ENCODE peak calls at places on chromosomes 6 and 20, in nine cellular contexts. One of them, this sample, is unnamed.

GRCh38 chr20:34571753-34572152 is 13.2 kb downstream of the MAP1LC3A start:
- DNase-seq in GM10248: no peak
- DNase-seq in GM23338: peak; percentile 29
- DNase-seq in A549: no peak
- DNase-seq in fibroblast of mammary gland: no peak
- DNase-seq in WTC11: no peak
- DNase-seq in adrenal gland: no peak
- DNase-seq in body of pancreas: no peak
- DNase-seq in kidney: peak; percentile 32
- DNase-seq in this sample: no peak

GRCh38 chr6:149210376-149210775 is 107.1 kb upstream of the TAB2 start:
- DNase-seq in GM10248: no peak
- DNase-seq in GM23338: no peak
- DNase-seq in A549: no peak
- DNase-seq in fibroblast of mammary gland: peak; percentile 68
- DNase-seq in WTC11: no peak
- DNase-seq in adrenal gland: no peak
- DNase-seq in body of pancreas: no peak
- DNase-seq in kidney: no peak
- DNase-seq in this sample: no peak

GRCh38 chr6:53805016-53805415 is 10.2 kb downstream of the LRRC1 start:
- DNase-seq in GM10248: no peak
- DNase-seq in GM23338: no peak
- DNase-seq in A549: no peak
- DNase-seq in fibroblast of mammary gland: no peak
- DNase-seq in WTC11: no peak
- DNase-seq in adrenal gland: no peak
- DNase-seq in body of pancreas: no peak
- DNase-seq in kidney: no peak
- DNase-seq in this sample: no peak

GRCh38 chr20:47315339-47315662 is 41.2 kb downstream of the ZMYND8 start:
- DNase-seq in GM10248: no peak
- DNase-seq in GM23338: peak; percentile 62
- DNase-seq in A549: no peak
- DNase-seq in fibroblast of mammary gland: peak; percentile 87
- DNase-seq in WTC11: no peak
- DNase-seq in adrenal gland: no peak
- DNase-seq in body of pancreas: no peak
- DNase-seq in kidney: no peak
- DNase-seq in this sample: peak; percentile 5

GRCh38 chr6:103335412-103335811 is 1524.3 kb downstream of the HACE1 start:
- DNase-seq in GM10248: no peak
- DNase-seq in GM23338: peak; percentile 10
- DNase-seq in A549: no peak
- DNase-seq in fibroblast of mammary gland: no peak
- DNase-seq in WTC11: no peak
- DNase-seq in adrenal gland: no peak
- DNase-seq in body of pancreas: no peak
- DNase-seq in kidney: peak; percentile 22
- DNase-seq in this sample: no peak

GRCh38 chr6:15754035-15754705 is 91.3 kb upstream of the DTNBP1 start:
- DNase-seq in GM10248: no peak
- DNase-seq in GM23338: peak; percentile 59
- DNase-seq in A549: no peak
- DNase-seq in fibroblast of mammary gland: peak; percentile 78
- DNase-seq in WTC11: no peak
- DNase-seq in adrenal gland: no peak
- DNase-seq in body of pancreas: no peak
- DNase-seq in kidney: no peak
- DNase-seq in this sample: no peak

GRCh38 chr20:56773731-56774130 is 144.6 kb downstream of the TFAP2C start:
- DNase-seq in GM10248: no peak
- DNase-seq in GM23338: no peak
- DNase-seq in A549: no peak
- DNase-seq in fibroblast of mammary gland: no peak
- DNase-seq in WTC11: no peak
- DNase-seq in adrenal gland: no peak
- DNase-seq in body of pancreas: no peak
- DNase-seq in kidney: no peak
- DNase-seq in this sample: no peak

GRCh38 chr6:7805828-7806227 is 79.9 kb downstream of the BMP6 start:
- DNase-seq in GM10248: no peak
- DNase-seq in GM23338: no peak
- DNase-seq in A549: no peak
- DNase-seq in fibroblast of mammary gland: no peak
- DNase-seq in WTC11: no peak
- DNase-seq in adrenal gland: no peak
- DNase-seq in body of pancreas: no peak
- DNase-seq in kidney: no peak
- DNase-seq in this sample: no peak

GRCh38 chr6:81981812-81982211 is 229.3 kb upstream of the TENT5A start:
- DNase-seq in GM10248: no peak
- DNase-seq in GM23338: no peak
- DNase-seq in A549: no peak
- DNase-seq in fibroblast of mammary gland: peak; percentile 69
- DNase-seq in WTC11: no peak
- DNase-seq in adrenal gland: no peak
- DNase-seq in body of pancreas: no peak
- DNase-seq in kidney: no peak
- DNase-seq in this sample: no peak

GRCh38 chr6:112511441-112511840 is 164.3 kb downstream of the RFPL4B start:
- DNase-seq in GM10248: no peak
- DNase-seq in GM23338: no peak
- DNase-seq in A549: no peak
- DNase-seq in fibroblast of mammary gland: no peak
- DNase-seq in WTC11: no peak
- DNase-seq in adrenal gland: no peak
- DNase-seq in body of pancreas: no peak
- DNase-seq in kidney: no peak
- DNase-seq in this sample: no peak

GRCh38 chr6:108027594-108027993 is 46.9 kb downstream of the OSTM1 start:
- DNase-seq in GM10248: no peak
- DNase-seq in GM23338: peak; percentile 6
- DNase-seq in A549: no peak
- DNase-seq in fibroblast of mammary gland: peak; percentile 14
- DNase-seq in WTC11: no peak
- DNase-seq in adrenal gland: no peak
- DNase-seq in body of pancreas: peak; percentile 53
- DNase-seq in kidney: peak; percentile 70
- DNase-seq in this sample: no peak

GRCh38 chr6:75167426-75167825 is 38.4 kb downstream of the COL12A1 start:
- DNase-seq in GM10248: no peak
- DNase-seq in GM23338: no peak
- DNase-seq in A549: no peak
- DNase-seq in fibroblast of mammary gland: no peak
- DNase-seq in WTC11: no peak
- DNase-seq in adrenal gland: no peak
- DNase-seq in body of pancreas: no peak
- DNase-seq in kidney: no peak
- DNase-seq in this sample: no peak

GRCh38 chr6:35091353-35092083 is 49.6 kb downstream of the TCP11 start:
- DNase-seq in GM10248: no peak
- DNase-seq in GM23338: no peak
- DNase-seq in A549: no peak
- DNase-seq in fibroblast of mammary gland: peak; percentile 60
- DNase-seq in WTC11: no peak
- DNase-seq in adrenal gland: no peak
- DNase-seq in body of pancreas: no peak
- DNase-seq in kidney: no peak
- DNase-seq in this sample: no peak

GRCh38 chr6:32192608-32193039 is at the start of gene GPSM3:
- DNase-seq in GM10248: no peak
- DNase-seq in GM23338: peak; percentile 85
- DNase-seq in A549: no peak
- DNase-seq in fibroblast of mammary gland: no peak
- DNase-seq in WTC11: peak; percentile 46
- DNase-seq in adrenal gland: peak; percentile 50
- DNase-seq in body of pancreas: peak; percentile 50
- DNase-seq in kidney: peak; percentile 87
- DNase-seq in this sample: no peak

GRCh38 chr6:41705996-41706835 is 29.2 kb downstream of the TFEB start:
- DNase-seq in GM10248: peak; percentile 92
- DNase-seq in GM23338: peak; percentile 84
- DNase-seq in A549: peak; percentile 78
- DNase-seq in fibroblast of mammary gland: peak; percentile 64
- DNase-seq in WTC11: peak; percentile 81
- DNase-seq in adrenal gland: peak; percentile 93
- DNase-seq in body of pancreas: peak; percentile 74
- DNase-seq in kidney: peak; percentile 92
- DNase-seq in this sample: peak; percentile 66

GRCh38 chr6:80163754-80164187 is 57.3 kb downstream of the BCKDHB start:
- DNase-seq in GM10248: peak; percentile 17
- DNase-seq in GM23338: peak; percentile 34
- DNase-seq in A549: peak; percentile 4
- DNase-seq in fibroblast of mammary gland: peak; percentile 87
- DNase-seq in WTC11: no peak
- DNase-seq in adrenal gland: no peak
- DNase-seq in body of pancreas: no peak
- DNase-seq in kidney: no peak
- DNase-seq in this sample: no peak

GRCh38 chr6:40371095-40371494 is 216.1 kb downstream of the LRFN2 start:
- DNase-seq in GM10248: no peak
- DNase-seq in GM23338: no peak
- DNase-seq in A549: no peak
- DNase-seq in fibroblast of mammary gland: no peak
- DNase-seq in WTC11: no peak
- DNase-seq in adrenal gland: no peak
- DNase-seq in body of pancreas: no peak
- DNase-seq in kidney: no peak
- DNase-seq in this sample: no peak
- TF ChIP-seq CTCF in GM10248: no peak
- TF ChIP-seq CTCF in GM23338: no peak
- TF ChIP-seq CTCF in A549: no peak
- TF ChIP-seq CTCF in fibroblast of mammary gland: no peak
- TF ChIP-seq CTCF in WTC11: no peak
- TF ChIP-seq CTCF in adrenal gland: no peak
- TF ChIP-seq CTCF in body of pancreas: no peak
- TF ChIP-seq CTCF in kidney: no peak
- TF ChIP-seq CTCF in this sample: no peak

GRCh38 chr6:73520688-73521350 is at the start of gene EEF1A1:
- DNase-seq in GM10248: peak; percentile 93
- DNase-seq in GM23338: peak; percentile 100
- DNase-seq in A549: peak; percentile 85
- DNase-seq in fibroblast of mammary gland: peak; percentile 100
- DNase-seq in WTC11: peak; percentile 99
- DNase-seq in adrenal gland: peak; percentile 100
- DNase-seq in body of pancreas: peak; percentile 100
- DNase-seq in kidney: peak; percentile 100
- DNase-seq in this sample: peak; percentile 97
- TF ChIP-seq CTCF in GM10248: no peak
- TF ChIP-seq CTCF in GM23338: no peak
- TF ChIP-seq CTCF in A549: no peak
- TF ChIP-seq CTCF in fibroblast of mammary gland: no peak
- TF ChIP-seq CTCF in WTC11: no peak
- TF ChIP-seq CTCF in adrenal gland: no peak
- TF ChIP-seq CTCF in body of pancreas: no peak
- TF ChIP-seq CTCF in kidney: no peak
- TF ChIP-seq CTCF in this sample: no peak

GRCh38 chr20:63171991-63172390 is 43.9 kb downstream of the YTHDF1 start:
- DNase-seq in GM10248: no peak
- DNase-seq in GM23338: no peak
- DNase-seq in A549: no peak
- DNase-seq in fibroblast of mammary gland: no peak
- DNase-seq in WTC11: no peak
- DNase-seq in adrenal gland: no peak
- DNase-seq in body of pancreas: no peak
- DNase-seq in kidney: no peak
- DNase-seq in this sample: no peak

GRCh38 chr20:63174309-63175030 is 41.5 kb downstream of the YTHDF1 start:
- DNase-seq in GM10248: no peak
- DNase-seq in GM23338: peak; percentile 65
- DNase-seq in A549: no peak
- DNase-seq in fibroblast of mammary gland: no peak
- DNase-seq in WTC11: no peak
- DNase-seq in adrenal gland: no peak
- DNase-seq in body of pancreas: no peak
- DNase-seq in kidney: no peak
- DNase-seq in this sample: peak; percentile 35

GRCh38 chr20:63175031-63175895 is 40.7 kb downstream of the YTHDF1 start:
- DNase-seq in GM10248: no peak
- DNase-seq in GM23338: no peak
- DNase-seq in A549: no peak
- DNase-seq in fibroblast of mammary gland: no peak
- DNase-seq in WTC11: no peak
- DNase-seq in adrenal gland: no peak
- DNase-seq in body of pancreas: no peak
- DNase-seq in kidney: no peak
- DNase-seq in this sample: peak; percentile 33

GRCh38 chr20:63173552-63174191 is 42.3 kb downstream of the YTHDF1 start:
- DNase-seq in GM10248: no peak
- DNase-seq in GM23338: no peak
- DNase-seq in A549: no peak
- DNase-seq in fibroblast of mammary gland: no peak
- DNase-seq in WTC11: no peak
- DNase-seq in adrenal gland: no peak
- DNase-seq in body of pancreas: no peak
- DNase-seq in kidney: no peak
- DNase-seq in this sample: peak; percentile 29

DNA sequence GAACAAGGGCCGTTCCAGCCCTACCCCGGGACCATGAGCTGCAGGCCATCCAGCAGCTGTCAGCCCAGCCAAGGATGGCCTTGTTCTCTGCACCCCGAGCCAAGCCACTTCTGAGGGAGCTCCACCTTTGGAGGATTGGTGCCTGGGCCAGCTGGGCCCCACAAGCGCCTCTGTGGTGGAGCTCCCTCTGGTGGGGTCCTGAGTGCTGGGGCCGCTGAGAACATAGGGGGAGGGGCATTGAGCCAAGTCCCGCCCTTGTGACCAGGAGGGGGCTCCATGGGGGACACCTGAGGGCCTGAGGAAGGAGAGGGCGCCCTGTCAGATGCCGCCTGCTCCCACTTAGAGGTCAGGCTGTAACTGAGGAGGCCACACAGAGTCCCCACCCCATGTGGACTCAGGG is 43.2 kb downstream of the YTHDF1 start:
- DNase-seq in GM10248: no peak
- DNase-seq in GM23338: peak; percentile 80
- DNase-seq in A549: no peak
- DNase-seq in fibroblast of mammary gland: no peak
- DNase-seq in WTC11: peak; percentile 74
- DNase-seq in adrenal gland: no peak
- DNase-seq in body of pancreas: no peak
- DNase-seq in kidney: no peak
- DNase-seq in this sample: no peak
- TF ChIP-seq CTCF in GM10248: peak; percentile 28
- TF ChIP-seq CTCF in GM23338: peak; percentile 88
- TF ChIP-seq CTCF in A549: no peak
- TF ChIP-seq CTCF in fibroblast of mammary gland: no peak
- TF ChIP-seq CTCF in WTC11: peak; percentile 25
- TF ChIP-seq CTCF in adrenal gland: no peak
- TF ChIP-seq CTCF in body of pancreas: no peak
- TF ChIP-seq CTCF in kidney: no peak
- TF ChIP-seq CTCF in this sample: no peak

DNA sequence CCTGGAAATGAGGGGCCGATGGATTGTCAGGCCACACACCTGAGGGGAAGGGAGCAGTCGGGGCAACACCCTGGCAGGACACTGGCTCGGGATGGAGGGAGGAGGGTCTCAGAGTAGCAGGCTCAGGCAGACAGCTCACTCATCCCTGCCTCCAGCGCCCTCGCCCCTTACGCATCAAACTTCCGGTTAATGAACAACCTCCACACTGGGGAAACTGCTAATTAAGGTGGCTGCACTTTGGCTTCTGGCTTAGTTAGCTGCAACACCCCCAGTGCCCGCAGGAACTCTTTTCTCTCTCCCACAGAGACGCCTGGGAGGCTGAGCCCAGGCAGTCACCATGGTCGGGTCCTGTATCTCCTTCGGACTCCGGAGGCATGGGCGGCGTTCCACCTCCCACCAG is 13.4 kb upstream of the CHRNA4 start:
- DNase-seq in GM10248: no peak
- DNase-seq in GM23338: no peak
- DNase-seq in A549: no peak
- DNase-seq in fibroblast of mammary gland: no peak
- DNase-seq in WTC11: no peak
- DNase-seq in adrenal gland: no peak
- DNase-seq in body of pancreas: no peak
- DNase-seq in kidney: no peak
- DNase-seq in this sample: no peak
- TF ChIP-seq CTCF in GM10248: no peak
- TF ChIP-seq CTCF in GM23338: no peak
- TF ChIP-seq CTCF in A549: no peak
- TF ChIP-seq CTCF in fibroblast of mammary gland: no peak
- TF ChIP-seq CTCF in WTC11: no peak
- TF ChIP-seq CTCF in adrenal gland: no peak
- TF ChIP-seq CTCF in body of pancreas: no peak
- TF ChIP-seq CTCF in kidney: no peak
- TF ChIP-seq CTCF in this sample: no peak

This sample was measured in nephron progenitor cell.